ENCODE peak calls at places on chromosomes 3 and 15, in eight cellular contexts. W, X, Y, A, M, L, D and R are unnamed samples.
A peak's percentile ranks its signal among the peaks of the same experiment; 100 is the strongest.

GRCh38 chr3:115999001-115999400 is 375.7 kb downstream of the GAP43 start:
- DNase-seq in W (no peak), X (no peak), Y (no peak), A (no peak), M (no peak), L (no peak), D (no peak), R (no peak)

GRCh38 chr3:64291345-64291744 is 66.1 kb upstream of the PRICKLE2 start:
- DNase-seq in W (peak; percentile 86), X (peak; percentile 94), Y (no peak), A (peak; percentile 93), M (peak; percentile 84), L (peak; percentile 52), D (peak; percentile 56), R (peak; percentile 95)

GRCh38 chr3:48432411-48433371 is 2.8 kb upstream of the PLXNB1 start:
- DNase-seq in W (peak; percentile 23), X (no peak), Y (no peak), A (peak; percentile 14), M (no peak), L (no peak), D (peak; percentile 45), R (no peak)

GRCh38 chr3:179958759-179959158 is 78.0 kb downstream of the PEX5L start:
- DNase-seq in W (no peak), X (no peak), Y (no peak), A (no peak), M (no peak), L (no peak), D (no peak), R (no peak)

GRCh38 chr15:61598655-61599054 is 369.6 kb upstream of the RORA start:
- DNase-seq in W (no peak), X (no peak), Y (no peak), A (no peak), M (no peak), L (no peak), D (no peak), R (no peak)

GRCh38 chr15:98311566-98312188 is 336.7 kb upstream of the IGF1R start:
- DNase-seq in W (peak; percentile 85), X (peak; percentile 78), Y (peak; percentile 46), A (peak; percentile 66), M (peak; percentile 80), L (peak; percentile 48), D (peak; percentile 87), R (peak; percentile 79)

GRCh38 chr3:28973621-28974020 is 307.2 kb upstream of the RBMS3 start:
- DNase-seq in W (peak; percentile 37), X (no peak), Y (no peak), A (no peak), M (peak; percentile 45), L (peak; percentile 14), D (no peak), R (no peak)

GRCh38 chr3:186630950-186631624 is 9.1 kb upstream of the FETUB start:
- DNase-seq in W (no peak), X (no peak), Y (no peak), A (no peak), M (no peak), L (no peak), D (no peak), R (no peak)

GRCh38 chr3:129602730-129603560 is 3.5 kb downstream of the PLXND1 start:
- DNase-seq in W (peak; percentile 97), X (peak; percentile 95), Y (peak; percentile 88), A (peak; percentile 95), M (peak; percentile 93), L (peak; percentile 69), D (peak; percentile 74), R (peak; percentile 99)

DNA sequence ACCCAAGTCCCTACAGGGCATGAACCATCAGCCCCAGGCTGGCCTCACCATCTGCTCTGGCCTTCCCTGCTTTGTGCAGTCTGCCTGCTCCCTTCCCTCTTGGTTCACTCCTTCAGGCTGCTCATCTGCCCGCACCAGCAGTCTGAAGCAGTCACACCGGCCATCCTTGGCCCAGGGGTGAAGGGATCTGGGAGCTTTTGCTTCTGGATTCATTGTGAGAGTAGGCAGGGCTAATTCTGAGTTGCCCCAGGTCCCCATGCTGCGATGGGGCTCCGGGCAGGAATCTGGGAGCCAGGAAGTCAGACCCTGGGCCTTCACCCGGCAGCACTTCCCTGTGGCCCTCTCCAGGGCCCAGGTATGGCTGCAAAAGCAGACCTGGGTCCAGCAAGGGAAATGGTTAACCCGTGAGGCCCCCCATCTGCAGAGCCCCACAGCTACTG is 99.7 kb downstream of the VGLL4 start:
- DNase-seq in W (no peak), X (no peak), Y (no peak), A (no peak), M (no peak), L (no peak), D (no peak), R (no peak)
- H3K4me3 ChIP-seq in W (no peak overlapping the region), X (no peak overlapping the region), Y (no peak overlapping the region), A (no peak overlapping the region), M (no peak overlapping the region), L (no peak overlapping the region), D (no peak overlapping the region), R (no peak overlapping the region)

GRCh38 chr3:105827959-105828358 is 40.9 kb downstream of the CBLB start:
- DNase-seq in W (peak; percentile 97), X (peak; percentile 90), Y (no peak), A (peak; percentile 90), M (peak; percentile 92), L (peak; percentile 74), D (peak; percentile 33), R (peak; percentile 69)
- TF ChIP-seq CTCF in W (peak; percentile 77), X (peak; percentile 64), Y (peak; percentile 33), A (peak; percentile 62), M (peak; percentile 78), L (peak; percentile 54), D (no peak), R (peak; percentile 56)

DNA sequence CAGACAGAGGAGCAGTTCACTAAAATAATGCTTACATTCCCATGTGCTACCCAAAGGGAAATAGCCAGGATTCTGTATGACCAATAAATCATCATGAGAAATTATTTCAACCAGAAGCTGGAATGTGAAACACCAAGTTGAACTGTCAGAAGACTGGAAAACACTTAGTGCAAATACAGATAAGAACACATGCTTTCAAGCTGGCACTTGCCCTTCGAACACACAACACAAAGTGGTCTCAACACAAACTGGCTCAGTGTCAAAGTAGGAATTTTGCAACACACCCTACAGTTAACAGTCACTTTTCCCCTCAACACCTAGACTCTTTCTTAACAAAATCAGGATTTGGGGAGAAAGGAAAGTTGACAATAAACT is 1.3 kb downstream of the FSD2 start:
- DNase-seq in W (no peak), X (peak; percentile 18), Y (peak; percentile 15), A (no peak), M (no peak), L (no peak), D (no peak), R (peak; percentile 20)
- H3K4me3 ChIP-seq in W (no peak overlapping the region), X (no peak overlapping the region), Y (peak overlapping the region; percentile 57), A (no peak overlapping the region), M (no peak overlapping the region), L (no peak overlapping the region), D (no peak overlapping the region), R (no peak overlapping the region)

DNA sequence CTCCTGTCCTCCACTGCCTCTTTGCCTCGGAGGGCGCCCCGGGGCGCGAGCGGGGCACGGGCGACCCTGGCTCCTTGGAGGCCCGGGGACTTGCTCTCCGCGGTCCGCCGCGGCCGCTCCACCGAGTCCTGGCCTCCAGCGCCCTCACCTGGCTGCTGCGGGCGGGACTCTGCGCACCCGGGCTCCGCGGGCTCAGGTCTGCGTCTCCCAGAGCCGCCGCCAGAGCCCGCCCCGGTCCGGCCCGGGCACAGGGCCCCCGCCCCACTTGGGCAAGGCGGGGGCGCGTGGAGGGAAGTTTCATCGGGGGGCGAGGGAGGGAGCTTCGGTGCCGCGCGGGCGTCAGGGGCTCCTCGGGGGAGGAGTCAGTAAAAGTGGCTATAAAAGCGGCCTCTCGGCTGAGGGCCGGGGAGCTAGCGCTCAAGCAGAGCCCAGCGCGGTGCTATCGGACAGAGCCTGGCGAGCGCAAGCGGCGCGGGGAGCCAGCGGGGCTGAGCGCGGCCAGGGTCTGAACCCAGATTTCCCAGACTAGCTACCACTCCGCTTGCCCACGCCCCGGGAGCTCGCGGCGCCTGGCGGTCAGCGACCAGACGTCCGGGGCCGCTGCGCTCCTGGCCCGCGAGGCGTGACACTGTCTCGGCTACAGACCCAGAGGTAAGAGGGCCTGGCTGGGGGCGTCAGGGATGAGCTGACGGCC is at the start of gene CEMIP:
- DNase-seq in W (peak; percentile 90), X (peak; percentile 79), Y (peak; percentile 49), A (peak; percentile 76), M (peak; percentile 61), L (no peak), D (peak; percentile 49), R (peak; percentile 79)
- TF ChIP-seq CTCF in W (peak; percentile 62), X (peak; percentile 43), Y (peak; percentile 85), A (peak; percentile 97), M (peak; percentile 68), L (peak; percentile 74), D (no peak), R (peak; percentile 84)

GRCh38 chr15:87348746-87349145 is 907.8 kb downstream of the NTRK3 start:
- DNase-seq in W (peak; percentile 73), X (no peak), Y (no peak), A (peak; percentile 76), M (peak; percentile 49), L (peak; percentile 79), D (no peak), R (peak; percentile 93)

GRCh38 chr15:87349181-87349580 is 907.4 kb downstream of the NTRK3 start:
- DNase-seq in W (peak; percentile 67), X (peak; percentile 29), Y (no peak), A (peak; percentile 42), M (peak; percentile 53), L (no peak), D (no peak), R (peak; percentile 60)

GRCh38 chr15:87340370-87340769 is 916.2 kb downstream of the NTRK3 start:
- DNase-seq in W (no peak), X (no peak), Y (no peak), A (no peak), M (no peak), L (no peak), D (no peak), R (no peak)

GRCh38 chr15:87347806-87348515 is 908.6 kb downstream of the NTRK3 start:
- DNase-seq in W (peak; percentile 46), X (no peak), Y (no peak), A (peak; percentile 28), M (no peak), L (no peak), D (no peak), R (peak; percentile 64)

GRCh38 chr15:87345955-87346354 is 910.6 kb downstream of the NTRK3 start:
- DNase-seq in W (no peak), X (no peak), Y (no peak), A (no peak), M (no peak), L (no peak), D (no peak), R (no peak)
- H3K4me3 ChIP-seq in W (no peak overlapping the region), X (no peak overlapping the region), Y (no peak overlapping the region), A (no peak overlapping the region), M (no peak overlapping the region), L (no peak overlapping the region), D (no peak overlapping the region), R (no peak overlapping the region)